ENCODE peak calls at places on chromosomes 11 and 22, in five cellular contexts. One of them, this sample, is unnamed.

GRCh38 chr11:78194490-78194889 is 5.8 kb downstream of the USP35 start:
- DNase-seq in stimulated activated CD8-positive, alpha-beta memory T cell treated with anti-CD3 and anti-CD28 coated beads, Interleukin-15, amount 100 ng/mL, for 24 hours: no peak
- DNase-seq in stimulated activated effector memory CD8-positive, alpha-beta T cell treated with anti-CD3 and anti-CD28 coated beads, Interleukin-12 subunit alpha, Interleukin-12 subunit beta, amount 100 ng/mL, for 72 hours: no peak
- DNase-seq in OCI-LY7: no peak
- DNase-seq in memory B cell: no peak
- DNase-seq in this sample: no peak

GRCh38 chr22:17858033-17858432 is 83.8 kb upstream of the BID start:
- DNase-seq in stimulated activated CD8-positive, alpha-beta memory T cell treated with anti-CD3 and anti-CD28 coated beads, Interleukin-15, amount 100 ng/mL, for 24 hours: no peak
- DNase-seq in stimulated activated effector memory CD8-positive, alpha-beta T cell treated with anti-CD3 and anti-CD28 coated beads, Interleukin-12 subunit alpha, Interleukin-12 subunit beta, amount 100 ng/mL, for 72 hours: no peak
- DNase-seq in OCI-LY7: no peak
- DNase-seq in memory B cell: no peak
- DNase-seq in this sample: no peak

GRCh38 chr22:44486538-44486937 is 11.5 kb downstream of the RTL6 start:
- DNase-seq in stimulated activated CD8-positive, alpha-beta memory T cell treated with anti-CD3 and anti-CD28 coated beads, Interleukin-15, amount 100 ng/mL, for 24 hours: no peak
- DNase-seq in stimulated activated effector memory CD8-positive, alpha-beta T cell treated with anti-CD3 and anti-CD28 coated beads, Interleukin-12 subunit alpha, Interleukin-12 subunit beta, amount 100 ng/mL, for 72 hours: peak
- DNase-seq in OCI-LY7: no peak
- DNase-seq in memory B cell: no peak
- DNase-seq in this sample: no peak

GRCh38 chr22:49767355-49768062 is 60.2 kb downstream of the BRD1 start:
- DNase-seq in stimulated activated CD8-positive, alpha-beta memory T cell treated with anti-CD3 and anti-CD28 coated beads, Interleukin-15, amount 100 ng/mL, for 24 hours: no peak
- DNase-seq in stimulated activated effector memory CD8-positive, alpha-beta T cell treated with anti-CD3 and anti-CD28 coated beads, Interleukin-12 subunit alpha, Interleukin-12 subunit beta, amount 100 ng/mL, for 72 hours: peak
- DNase-seq in OCI-LY7: peak
- DNase-seq in memory B cell: no peak
- DNase-seq in this sample: peak

GRCh38 chr22:41975299-41976069 is 6.2 kb downstream of the SEPTIN3 start:
- DNase-seq in stimulated activated CD8-positive, alpha-beta memory T cell treated with anti-CD3 and anti-CD28 coated beads, Interleukin-15, amount 100 ng/mL, for 24 hours: no peak
- DNase-seq in stimulated activated effector memory CD8-positive, alpha-beta T cell treated with anti-CD3 and anti-CD28 coated beads, Interleukin-12 subunit alpha, Interleukin-12 subunit beta, amount 100 ng/mL, for 72 hours: no peak
- DNase-seq in OCI-LY7: no peak
- DNase-seq in memory B cell: no peak
- DNase-seq in this sample: no peak

GRCh38 chr11:114725623-114726022 is 47.3 kb downstream of the NXPE2 start:
- DNase-seq in stimulated activated CD8-positive, alpha-beta memory T cell treated with anti-CD3 and anti-CD28 coated beads, Interleukin-15, amount 100 ng/mL, for 24 hours: no peak
- DNase-seq in stimulated activated effector memory CD8-positive, alpha-beta T cell treated with anti-CD3 and anti-CD28 coated beads, Interleukin-12 subunit alpha, Interleukin-12 subunit beta, amount 100 ng/mL, for 72 hours: no peak
- DNase-seq in OCI-LY7: no peak
- DNase-seq in memory B cell: no peak
- DNase-seq in this sample: no peak

GRCh38 chr22:20585640-20586402 is 78.4 kb downstream of the MED15 start:
- DNase-seq in stimulated activated CD8-positive, alpha-beta memory T cell treated with anti-CD3 and anti-CD28 coated beads, Interleukin-15, amount 100 ng/mL, for 24 hours: no peak
- DNase-seq in stimulated activated effector memory CD8-positive, alpha-beta T cell treated with anti-CD3 and anti-CD28 coated beads, Interleukin-12 subunit alpha, Interleukin-12 subunit beta, amount 100 ng/mL, for 72 hours: no peak
- DNase-seq in OCI-LY7: no peak
- DNase-seq in memory B cell: no peak
- DNase-seq in this sample: no peak

GRCh38 chr11:35394941-35395340 is 24.4 kb downstream of the SLC1A2 start:
- DNase-seq in stimulated activated CD8-positive, alpha-beta memory T cell treated with anti-CD3 and anti-CD28 coated beads, Interleukin-15, amount 100 ng/mL, for 24 hours: no peak
- DNase-seq in stimulated activated effector memory CD8-positive, alpha-beta T cell treated with anti-CD3 and anti-CD28 coated beads, Interleukin-12 subunit alpha, Interleukin-12 subunit beta, amount 100 ng/mL, for 72 hours: no peak
- DNase-seq in OCI-LY7: no peak
- DNase-seq in memory B cell: no peak
- DNase-seq in this sample: no peak

GRCh38 chr11:118633979-118634378 is 26.6 kb downstream of the PHLDB1 start:
- DNase-seq in stimulated activated CD8-positive, alpha-beta memory T cell treated with anti-CD3 and anti-CD28 coated beads, Interleukin-15, amount 100 ng/mL, for 24 hours: no peak
- DNase-seq in stimulated activated effector memory CD8-positive, alpha-beta T cell treated with anti-CD3 and anti-CD28 coated beads, Interleukin-12 subunit alpha, Interleukin-12 subunit beta, amount 100 ng/mL, for 72 hours: no peak
- DNase-seq in OCI-LY7: no peak
- DNase-seq in memory B cell: no peak
- DNase-seq in this sample: no peak

GRCh38 chr11:114171257-114172054 is 111.9 kb downstream of the ZBTB16 start:
- DNase-seq in stimulated activated CD8-positive, alpha-beta memory T cell treated with anti-CD3 and anti-CD28 coated beads, Interleukin-15, amount 100 ng/mL, for 24 hours: no peak
- DNase-seq in stimulated activated effector memory CD8-positive, alpha-beta T cell treated with anti-CD3 and anti-CD28 coated beads, Interleukin-12 subunit alpha, Interleukin-12 subunit beta, amount 100 ng/mL, for 72 hours: no peak
- DNase-seq in OCI-LY7: no peak
- DNase-seq in memory B cell: no peak
- DNase-seq in this sample: no peak

GRCh38 chr11:76493040-76493439 is 48.2 kb downstream of the EMSY start:
- DNase-seq in stimulated activated CD8-positive, alpha-beta memory T cell treated with anti-CD3 and anti-CD28 coated beads, Interleukin-15, amount 100 ng/mL, for 24 hours: no peak
- DNase-seq in stimulated activated effector memory CD8-positive, alpha-beta T cell treated with anti-CD3 and anti-CD28 coated beads, Interleukin-12 subunit alpha, Interleukin-12 subunit beta, amount 100 ng/mL, for 72 hours: no peak
- DNase-seq in OCI-LY7: no peak
- DNase-seq in memory B cell: no peak
- DNase-seq in this sample: no peak

GRCh38 chr22:20021196-20022181 is 579 bp downstream of the TANGO2 start:
- DNase-seq in stimulated activated CD8-positive, alpha-beta memory T cell treated with anti-CD3 and anti-CD28 coated beads, Interleukin-15, amount 100 ng/mL, for 24 hours: no peak
- DNase-seq in stimulated activated effector memory CD8-positive, alpha-beta T cell treated with anti-CD3 and anti-CD28 coated beads, Interleukin-12 subunit alpha, Interleukin-12 subunit beta, amount 100 ng/mL, for 72 hours: no peak
- DNase-seq in OCI-LY7: peak
- DNase-seq in memory B cell: no peak
- DNase-seq in this sample: no peak

GRCh38 chr22:30425616-30426394 is at the start of gene MTFP1:
- DNase-seq in stimulated activated CD8-positive, alpha-beta memory T cell treated with anti-CD3 and anti-CD28 coated beads, Interleukin-15, amount 100 ng/mL, for 24 hours: no peak
- DNase-seq in stimulated activated effector memory CD8-positive, alpha-beta T cell treated with anti-CD3 and anti-CD28 coated beads, Interleukin-12 subunit alpha, Interleukin-12 subunit beta, amount 100 ng/mL, for 72 hours: peak
- DNase-seq in OCI-LY7: peak
- DNase-seq in memory B cell: peak
- DNase-seq in this sample: peak

GRCh38 chr11:86717817-86718501 is 45.5 kb upstream of the ME3 start:
- DNase-seq in stimulated activated CD8-positive, alpha-beta memory T cell treated with anti-CD3 and anti-CD28 coated beads, Interleukin-15, amount 100 ng/mL, for 24 hours: no peak
- DNase-seq in stimulated activated effector memory CD8-positive, alpha-beta T cell treated with anti-CD3 and anti-CD28 coated beads, Interleukin-12 subunit alpha, Interleukin-12 subunit beta, amount 100 ng/mL, for 72 hours: no peak
- DNase-seq in OCI-LY7: no peak
- DNase-seq in memory B cell: no peak
- DNase-seq in this sample: no peak

GRCh38 chr22:23220485-23221350 is 40.4 kb downstream of the BCR start:
- DNase-seq in stimulated activated CD8-positive, alpha-beta memory T cell treated with anti-CD3 and anti-CD28 coated beads, Interleukin-15, amount 100 ng/mL, for 24 hours: no peak
- DNase-seq in stimulated activated effector memory CD8-positive, alpha-beta T cell treated with anti-CD3 and anti-CD28 coated beads, Interleukin-12 subunit alpha, Interleukin-12 subunit beta, amount 100 ng/mL, for 72 hours: no peak
- DNase-seq in OCI-LY7: peak
- DNase-seq in memory B cell: peak
- DNase-seq in this sample: peak

GRCh38 chr11:78101073-78101472 is 21.4 kb upstream of the NDUFC2 start:
- DNase-seq in stimulated activated CD8-positive, alpha-beta memory T cell treated with anti-CD3 and anti-CD28 coated beads, Interleukin-15, amount 100 ng/mL, for 24 hours: no peak
- DNase-seq in stimulated activated effector memory CD8-positive, alpha-beta T cell treated with anti-CD3 and anti-CD28 coated beads, Interleukin-12 subunit alpha, Interleukin-12 subunit beta, amount 100 ng/mL, for 72 hours: no peak
- DNase-seq in OCI-LY7: no peak
- DNase-seq in memory B cell: no peak
- DNase-seq in this sample: no peak

GRCh38 chr11:19715373-19715772 is 2.7 kb downstream of the NAV2 start:
- DNase-seq in stimulated activated CD8-positive, alpha-beta memory T cell treated with anti-CD3 and anti-CD28 coated beads, Interleukin-15, amount 100 ng/mL, for 24 hours: no peak
- DNase-seq in stimulated activated effector memory CD8-positive, alpha-beta T cell treated with anti-CD3 and anti-CD28 coated beads, Interleukin-12 subunit alpha, Interleukin-12 subunit beta, amount 100 ng/mL, for 72 hours: no peak
- DNase-seq in OCI-LY7: no peak
- DNase-seq in memory B cell: no peak
- DNase-seq in this sample: no peak

GRCh38 chr22:48824673-48825651 is 1002.7 kb downstream of the BRD1 start:
- DNase-seq in stimulated activated CD8-positive, alpha-beta memory T cell treated with anti-CD3 and anti-CD28 coated beads, Interleukin-15, amount 100 ng/mL, for 24 hours: no peak
- DNase-seq in stimulated activated effector memory CD8-positive, alpha-beta T cell treated with anti-CD3 and anti-CD28 coated beads, Interleukin-12 subunit alpha, Interleukin-12 subunit beta, amount 100 ng/mL, for 72 hours: no peak
- DNase-seq in OCI-LY7: no peak
- DNase-seq in memory B cell: no peak
- DNase-seq in this sample: no peak

GRCh38 chr11:44443836-44444769 is 121.4 kb upstream of the CD82 start:
- DNase-seq in stimulated activated CD8-positive, alpha-beta memory T cell treated with anti-CD3 and anti-CD28 coated beads, Interleukin-15, amount 100 ng/mL, for 24 hours: no peak
- DNase-seq in stimulated activated effector memory CD8-positive, alpha-beta T cell treated with anti-CD3 and anti-CD28 coated beads, Interleukin-12 subunit alpha, Interleukin-12 subunit beta, amount 100 ng/mL, for 72 hours: no peak
- DNase-seq in OCI-LY7: no peak
- DNase-seq in memory B cell: no peak
- DNase-seq in this sample: no peak

GRCh38 chr22:39308614-39309363 is 10.6 kb downstream of the RPL3 start:
- DNase-seq in stimulated activated CD8-positive, alpha-beta memory T cell treated with anti-CD3 and anti-CD28 coated beads, Interleukin-15, amount 100 ng/mL, for 24 hours: no peak
- DNase-seq in stimulated activated effector memory CD8-positive, alpha-beta T cell treated with anti-CD3 and anti-CD28 coated beads, Interleukin-12 subunit alpha, Interleukin-12 subunit beta, amount 100 ng/mL, for 72 hours: no peak
- DNase-seq in OCI-LY7: no peak
- DNase-seq in memory B cell: no peak
- DNase-seq in this sample: no peak

GRCh38 chr11:34624069-34624468 is 3.2 kb downstream of the EHF start:
- DNase-seq in stimulated activated CD8-positive, alpha-beta memory T cell treated with anti-CD3 and anti-CD28 coated beads, Interleukin-15, amount 100 ng/mL, for 24 hours: no peak
- DNase-seq in stimulated activated effector memory CD8-positive, alpha-beta T cell treated with anti-CD3 and anti-CD28 coated beads, Interleukin-12 subunit alpha, Interleukin-12 subunit beta, amount 100 ng/mL, for 72 hours: peak
- DNase-seq in OCI-LY7: no peak
- DNase-seq in memory B cell: peak
- DNase-seq in this sample: peak

GRCh38 chr22:35854334-35854733 is 136.7 kb downstream of the APOL5 start:
- DNase-seq in stimulated activated CD8-positive, alpha-beta memory T cell treated with anti-CD3 and anti-CD28 coated beads, Interleukin-15, amount 100 ng/mL, for 24 hours: no peak
- DNase-seq in stimulated activated effector memory CD8-positive, alpha-beta T cell treated with anti-CD3 and anti-CD28 coated beads, Interleukin-12 subunit alpha, Interleukin-12 subunit beta, amount 100 ng/mL, for 72 hours: no peak
- DNase-seq in OCI-LY7: no peak
- DNase-seq in memory B cell: no peak
- DNase-seq in this sample: no peak

GRCh38 chr11:36292311-36292722 is 3.1 kb upstream of the COMMD9 start:
- DNase-seq in stimulated activated CD8-positive, alpha-beta memory T cell treated with anti-CD3 and anti-CD28 coated beads, Interleukin-15, amount 100 ng/mL, for 24 hours: no peak
- DNase-seq in stimulated activated effector memory CD8-positive, alpha-beta T cell treated with anti-CD3 and anti-CD28 coated beads, Interleukin-12 subunit alpha, Interleukin-12 subunit beta, amount 100 ng/mL, for 72 hours: peak
- DNase-seq in OCI-LY7: peak
- DNase-seq in memory B cell: peak
- DNase-seq in this sample: peak

GRCh38 chr11:4982678-4983077 is 12.0 kb upstream of the OR51L1 start:
- DNase-seq in stimulated activated CD8-positive, alpha-beta memory T cell treated with anti-CD3 and anti-CD28 coated beads, Interleukin-15, amount 100 ng/mL, for 24 hours: no peak
- DNase-seq in stimulated activated effector memory CD8-positive, alpha-beta T cell treated with anti-CD3 and anti-CD28 coated beads, Interleukin-12 subunit alpha, Interleukin-12 subunit beta, amount 100 ng/mL, for 72 hours: no peak
- DNase-seq in OCI-LY7: no peak
- DNase-seq in memory B cell: no peak
- DNase-seq in this sample: no peak

GRCh38 chr11:12402691-12403120 is 25.3 kb downstream of the PARVA start:
- DNase-seq in stimulated activated CD8-positive, alpha-beta memory T cell treated with anti-CD3 and anti-CD28 coated beads, Interleukin-15, amount 100 ng/mL, for 24 hours: no peak
- DNase-seq in stimulated activated effector memory CD8-positive, alpha-beta T cell treated with anti-CD3 and anti-CD28 coated beads, Interleukin-12 subunit alpha, Interleukin-12 subunit beta, amount 100 ng/mL, for 72 hours: no peak
- DNase-seq in OCI-LY7: no peak
- DNase-seq in memory B cell: no peak
- DNase-seq in this sample: no peak

GRCh38 chr11:120819003-120819402 is 204.9 kb upstream of the TBCEL start:
- DNase-seq in stimulated activated CD8-positive, alpha-beta memory T cell treated with anti-CD3 and anti-CD28 coated beads, Interleukin-15, amount 100 ng/mL, for 24 hours: no peak
- DNase-seq in stimulated activated effector memory CD8-positive, alpha-beta T cell treated with anti-CD3 and anti-CD28 coated beads, Interleukin-12 subunit alpha, Interleukin-12 subunit beta, amount 100 ng/mL, for 72 hours: no peak
- DNase-seq in OCI-LY7: no peak
- DNase-seq in memory B cell: no peak
- DNase-seq in this sample: no peak

GRCh38 chr22:49724030-49724892 is 103.4 kb downstream of the BRD1 start:
- DNase-seq in stimulated activated CD8-positive, alpha-beta memory T cell treated with anti-CD3 and anti-CD28 coated beads, Interleukin-15, amount 100 ng/mL, for 24 hours: no peak
- DNase-seq in stimulated activated effector memory CD8-positive, alpha-beta T cell treated with anti-CD3 and anti-CD28 coated beads, Interleukin-12 subunit alpha, Interleukin-12 subunit beta, amount 100 ng/mL, for 72 hours: peak
- DNase-seq in OCI-LY7: peak
- DNase-seq in memory B cell: no peak
- DNase-seq in this sample: no peak

GRCh38 chr22:49903322-49904039 is 14.8 kb downstream of the ALG12 start:
- DNase-seq in stimulated activated CD8-positive, alpha-beta memory T cell treated with anti-CD3 and anti-CD28 coated beads, Interleukin-15, amount 100 ng/mL, for 24 hours: no peak
- DNase-seq in stimulated activated effector memory CD8-positive, alpha-beta T cell treated with anti-CD3 and anti-CD28 coated beads, Interleukin-12 subunit alpha, Interleukin-12 subunit beta, amount 100 ng/mL, for 72 hours: no peak
- DNase-seq in OCI-LY7: no peak
- DNase-seq in memory B cell: no peak
- DNase-seq in this sample: no peak